ENCODE peak calls at places on chromosome 17, in four cellular contexts. One of them, this sample, is unnamed.

GRCh38 chr17:36632916-36633846 is 31.8 kb downstream of the MRM1 start:
- DNase-seq in cardiac muscle cell: no peak
- DNase-seq in CD8-positive, alpha-beta T cell: no peak
- DNase-seq in thoracic aorta: no peak
- DNase-seq in this sample: no peak

GRCh38 chr17:46940692-46941404 is 17.9 kb downstream of the GOSR2 start:
- DNase-seq in CD8-positive, alpha-beta T cell: peak; percentile 67
- DNase-seq in thoracic aorta: no peak
- DNase-seq in cardiac muscle cell: peak; percentile 90
- DNase-seq in this sample: peak; percentile 78

GRCh38 chr17:72467841-72468653 is 347.2 kb downstream of the SOX9 start:
- DNase-seq in cardiac muscle cell: no peak
- DNase-seq in CD8-positive, alpha-beta T cell: no peak
- DNase-seq in thoracic aorta: no peak
- DNase-seq in this sample: no peak

GRCh38 chr17:69592692-69593350 is 178.3 kb downstream of the MAP2K6 start:
- DNase-seq in CD8-positive, alpha-beta T cell: no peak
- DNase-seq in thoracic aorta: no peak
- DNase-seq in cardiac muscle cell: no peak
- DNase-seq in this sample: no peak

GRCh38 chr17:57442914-57443571 is 186.7 kb downstream of the MSI2 start:
- DNase-seq in cardiac muscle cell: peak; percentile 55
- DNase-seq in thoracic aorta: peak; percentile 28
- DNase-seq in CD8-positive, alpha-beta T cell: peak; percentile 54
- DNase-seq in this sample: peak; percentile 52

GRCh38 chr17:29107933-29108805 is 65.2 kb downstream of the PIPOX start:
- DNase-seq in cardiac muscle cell: no peak
- DNase-seq in CD8-positive, alpha-beta T cell: no peak
- DNase-seq in thoracic aorta: no peak
- DNase-seq in this sample: peak; percentile 69

GRCh38 chr17:50199651-50200446 is 1.6 kb downstream of the COL1A1 start:
- DNase-seq in thoracic aorta: peak; percentile 85
- DNase-seq in cardiac muscle cell: peak; percentile 93
- DNase-seq in CD8-positive, alpha-beta T cell: peak; percentile 50
- DNase-seq in this sample: peak; percentile 87

GRCh38 chr17:79074650-79075432 is at the start of gene ENGASE:
- DNase-seq in thoracic aorta: peak; percentile 75
- DNase-seq in cardiac muscle cell: peak; percentile 98
- DNase-seq in CD8-positive, alpha-beta T cell: peak; percentile 89
- DNase-seq in this sample: peak; percentile 93

GRCh38 chr17:43703630-43704029 is 41.9 kb upstream of the MEOX1 start:
- DNase-seq in thoracic aorta: no peak
- DNase-seq in cardiac muscle cell: no peak
- DNase-seq in CD8-positive, alpha-beta T cell: no peak
- DNase-seq in this sample: no peak

GRCh38 chr17:36721560-36722120 is 120.3 kb downstream of the MRM1 start:
- DNase-seq in thoracic aorta: no peak
- DNase-seq in cardiac muscle cell: no peak
- DNase-seq in CD8-positive, alpha-beta T cell: peak; percentile 15
- DNase-seq in this sample: no peak

GRCh38 chr17:27155866-27156265 is 138.0 kb upstream of the WSB1 start:
- DNase-seq in cardiac muscle cell: no peak
- DNase-seq in thoracic aorta: no peak
- DNase-seq in CD8-positive, alpha-beta T cell: no peak
- DNase-seq in this sample: no peak

GRCh38 chr17:58969612-58970011 is 137.1 kb downstream of the TRIM37 start:
- DNase-seq in CD8-positive, alpha-beta T cell: no peak
- DNase-seq in cardiac muscle cell: no peak
- DNase-seq in thoracic aorta: no peak
- DNase-seq in this sample: no peak

GRCh38 chr17:247767-248166 is 66.3 kb upstream of the DOC2B start:
- DNase-seq in cardiac muscle cell: no peak
- DNase-seq in thoracic aorta: no peak
- DNase-seq in CD8-positive, alpha-beta T cell: no peak
- DNase-seq in this sample: no peak

GRCh38 chr17:43398724-43399595 is at the start of gene ARL4D:
- DNase-seq in CD8-positive, alpha-beta T cell: peak; percentile 85
- DNase-seq in thoracic aorta: peak; percentile 65
- DNase-seq in cardiac muscle cell: peak; percentile 92
- DNase-seq in this sample: peak; percentile 92

GRCh38 chr17:31740611-31741082 is 118.4 kb downstream of the COPRS start:
- DNase-seq in CD8-positive, alpha-beta T cell: no peak
- DNase-seq in cardiac muscle cell: no peak
- DNase-seq in thoracic aorta: no peak
- DNase-seq in this sample: no peak

GRCh38 chr17:58667934-58668597 is 23.8 kb downstream of the TEX14 start:
- DNase-seq in CD8-positive, alpha-beta T cell: no peak
- DNase-seq in cardiac muscle cell: no peak
- DNase-seq in thoracic aorta: no peak
- DNase-seq in this sample: no peak

GRCh38 chr17:9792181-9792840 is 919 bp upstream of the DHRS7C start:
- DNase-seq in cardiac muscle cell: no peak
- DNase-seq in CD8-positive, alpha-beta T cell: no peak
- DNase-seq in thoracic aorta: no peak
- DNase-seq in this sample: no peak

GRCh38 chr17:8153550-8153956 is 1.3 kb upstream of the PER1 start:
- DNase-seq in cardiac muscle cell: no peak
- DNase-seq in thoracic aorta: peak; percentile 73
- DNase-seq in CD8-positive, alpha-beta T cell: no peak
- DNase-seq in this sample: peak; percentile 87

GRCh38 chr17:6461246-6461645 is 17.0 kb downstream of the PIMREG start:
- DNase-seq in cardiac muscle cell: no peak
- DNase-seq in thoracic aorta: no peak
- DNase-seq in CD8-positive, alpha-beta T cell: no peak
- DNase-seq in this sample: no peak

GRCh38 chr17:39177256-39177655 is 11.3 kb upstream of the ARL5C start:
- DNase-seq in CD8-positive, alpha-beta T cell: no peak
- DNase-seq in thoracic aorta: no peak
- DNase-seq in cardiac muscle cell: peak; percentile 34
- DNase-seq in this sample: no peak

GRCh38 chr17:81097134-81097942 is 62.4 kb downstream of the BAIAP2 start:
- DNase-seq in cardiac muscle cell: peak; percentile 83
- DNase-seq in CD8-positive, alpha-beta T cell: peak; percentile 60
- DNase-seq in thoracic aorta: peak; percentile 39
- DNase-seq in this sample: peak; percentile 70
- H3K4me1 ChIP-seq in cardiac muscle cell: peaks cover 41% of the 10 kb centered on the region
- H3K4me1 ChIP-seq in CD8-positive, alpha-beta T cell: peaks cover 50% of the 10 kb centered on the region
- H3K4me1 ChIP-seq in thoracic aorta: peaks cover 13% of the 10 kb centered on the region
- H3K4me1 ChIP-seq in this sample: peaks cover 18% of the 10 kb centered on the region

DNA sequence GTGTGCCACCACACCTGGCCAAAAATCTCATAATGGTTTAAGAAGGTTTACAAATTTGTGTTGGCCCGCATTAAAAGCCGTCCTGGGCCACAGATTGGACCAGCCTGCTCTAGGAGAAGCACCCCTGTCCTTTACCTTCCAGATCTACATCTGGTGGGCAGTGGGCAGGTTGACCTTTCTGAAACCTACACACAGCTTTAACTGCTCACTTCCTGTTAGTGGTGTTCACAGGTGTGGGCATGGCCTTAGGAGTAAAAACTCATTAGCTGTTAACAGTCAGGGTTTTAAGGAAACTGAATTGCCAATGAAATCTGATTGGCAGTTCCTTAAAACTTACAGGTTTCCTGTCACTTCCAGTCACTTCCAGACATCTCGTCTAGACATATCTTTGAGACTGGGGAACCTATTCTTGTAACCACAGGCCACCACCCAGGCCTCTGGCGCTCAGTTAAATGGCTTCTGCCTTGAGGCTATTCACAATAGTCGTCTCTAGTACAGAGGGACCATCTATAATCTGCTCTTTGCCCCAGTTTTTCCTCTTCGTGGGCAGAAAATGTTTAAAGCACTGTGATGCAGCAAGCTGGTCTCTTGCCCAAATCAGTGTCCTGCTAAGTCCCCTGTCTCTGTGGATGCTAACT is 29.3 kb downstream of the GNGT2 start:
- DNase-seq in cardiac muscle cell: no peak
- DNase-seq in CD8-positive, alpha-beta T cell: no peak
- DNase-seq in thoracic aorta: no peak
- DNase-seq in this sample: no peak
- H3K9me3 ChIP-seq in cardiac muscle cell: peaks cover 3% of the 10 kb centered on the region
- H3K9me3 ChIP-seq in CD8-positive, alpha-beta T cell: peaks cover 9% of the 10 kb centered on the region
- H3K9me3 ChIP-seq in thoracic aorta: peaks cover 7% of the 10 kb centered on the region
- H3K9me3 ChIP-seq in this sample: peaks cover 15% of the 10 kb centered on the region

GRCh38 chr17:14196337-14196997 is 40.2 kb downstream of the CDRT15 start:
- DNase-seq in thoracic aorta: no peak
- DNase-seq in cardiac muscle cell: no peak
- DNase-seq in CD8-positive, alpha-beta T cell: no peak
- DNase-seq in this sample: no peak

GRCh38 chr17:14198575-14198974 is 38.1 kb downstream of the CDRT15 start:
- DNase-seq in CD8-positive, alpha-beta T cell: no peak
- DNase-seq in thoracic aorta: no peak
- DNase-seq in cardiac muscle cell: no peak
- DNase-seq in this sample: no peak

GRCh38 chr17:14198013-14198412 is 38.6 kb downstream of the CDRT15 start:
- DNase-seq in cardiac muscle cell: peak; percentile 93
- DNase-seq in CD8-positive, alpha-beta T cell: no peak
- DNase-seq in thoracic aorta: no peak
- DNase-seq in this sample: peak; percentile 46

GRCh38 chr17:14200354-14200753 is 36.3 kb downstream of the CDRT15 start:
- DNase-seq in CD8-positive, alpha-beta T cell: no peak
- DNase-seq in cardiac muscle cell: no peak
- DNase-seq in thoracic aorta: no peak
- DNase-seq in this sample: no peak

DNA sequence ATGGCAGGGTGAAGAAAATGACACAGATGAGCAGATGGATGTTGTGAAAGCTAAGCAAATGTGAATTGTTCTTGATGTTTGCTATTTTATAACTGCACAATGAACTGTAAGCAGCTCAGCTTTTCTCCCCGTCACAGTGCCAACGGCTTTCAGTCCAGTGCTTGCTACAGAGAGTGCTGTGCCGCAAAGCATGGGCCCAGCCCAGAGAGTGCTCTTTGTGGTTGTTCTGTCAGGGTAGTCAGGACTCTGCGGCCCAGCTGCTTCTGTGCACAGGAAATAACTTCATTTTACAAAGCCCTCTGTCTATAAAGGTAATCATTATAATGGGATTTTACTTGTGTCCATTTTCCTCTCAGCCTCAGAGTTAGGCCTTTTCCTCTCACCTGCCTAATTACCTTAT is 39.1 kb downstream of the CDRT15 start:
- DNase-seq in cardiac muscle cell: no peak
- DNase-seq in CD8-positive, alpha-beta T cell: peak; percentile 65
- DNase-seq in thoracic aorta: no peak
- DNase-seq in this sample: no peak
- H3K4me1 ChIP-seq in cardiac muscle cell: peaks cover 41% of the 10 kb centered on the region
- H3K4me1 ChIP-seq in CD8-positive, alpha-beta T cell: peaks cover 94% of the 10 kb centered on the region
- H3K4me1 ChIP-seq in thoracic aorta: no peaks in the 10 kb centered on the region
- H3K4me1 ChIP-seq in this sample: peaks cover 15% of the 10 kb centered on the region

GRCh38 chr17:83179811-83180210 is 100.4 kb downstream of the METRNL start:
- DNase-seq in thoracic aorta: no peak
- DNase-seq in cardiac muscle cell: no peak
- DNase-seq in CD8-positive, alpha-beta T cell: no peak
- DNase-seq in this sample: no peak
- H3K9me3 ChIP-seq in thoracic aorta: no peaks in the 10 kb centered on the region
- H3K9me3 ChIP-seq in cardiac muscle cell: no peaks in the 10 kb centered on the region
- H3K9me3 ChIP-seq in CD8-positive, alpha-beta T cell: no peaks in the 10 kb centered on the region
- H3K9me3 ChIP-seq in this sample: no peaks in the 10 kb centered on the region

GRCh38 chr17:82435601-82436583 is 14.7 kb downstream of the CYBC1 start:
- DNase-seq in CD8-positive, alpha-beta T cell: no peak
- DNase-seq in cardiac muscle cell: no peak
- DNase-seq in thoracic aorta: no peak
- DNase-seq in this sample: no peak

GRCh38 chr17:82439194-82439828 is 11.2 kb downstream of the CYBC1 start:
- DNase-seq in cardiac muscle cell: no peak
- DNase-seq in thoracic aorta: no peak
- DNase-seq in CD8-positive, alpha-beta T cell: no peak
- DNase-seq in this sample: no peak

GRCh38 chr17:82436601-82437324 is 13.8 kb downstream of the CYBC1 start:
- DNase-seq in thoracic aorta: no peak
- DNase-seq in cardiac muscle cell: no peak
- DNase-seq in CD8-positive, alpha-beta T cell: no peak
- DNase-seq in this sample: no peak

GRCh38 chr17:82438401-82439193 is 12.0 kb downstream of the CYBC1 start:
- DNase-seq in CD8-positive, alpha-beta T cell: no peak
- DNase-seq in cardiac muscle cell: no peak
- DNase-seq in thoracic aorta: no peak
- DNase-seq in this sample: peak; percentile 17

GRCh38 chr17:82437325-82437668 is 13.3 kb downstream of the CYBC1 start:
- DNase-seq in cardiac muscle cell: no peak
- DNase-seq in CD8-positive, alpha-beta T cell: no peak
- DNase-seq in thoracic aorta: no peak
- DNase-seq in this sample: no peak
- H3K4me1 ChIP-seq in cardiac muscle cell: no peaks in the 10 kb centered on the region
- H3K4me1 ChIP-seq in CD8-positive, alpha-beta T cell: peaks cover 15% of the 10 kb centered on the region
- H3K4me1 ChIP-seq in thoracic aorta: no peaks in the 10 kb centered on the region
- H3K4me1 ChIP-seq in this sample: no peaks in the 10 kb centered on the region

GRCh38 chr17:16552637-16553045 is 16.4 kb downstream of the ZNF287 start:
- DNase-seq in thoracic aorta: no peak
- DNase-seq in cardiac muscle cell: no peak
- DNase-seq in CD8-positive, alpha-beta T cell: no peak
- DNase-seq in this sample: no peak
- H3K9me3 ChIP-seq in thoracic aorta: peaks cover 93% of the 10 kb centered on the region
- H3K9me3 ChIP-seq in cardiac muscle cell: peaks cover 3% of the 10 kb centered on the region
- H3K9me3 ChIP-seq in CD8-positive, alpha-beta T cell: peaks cover 50% of the 10 kb centered on the region
- H3K9me3 ChIP-seq in this sample: peaks cover 79% of the 10 kb centered on the region

GRCh38 chr17:80286638-80286960 is 25.9 kb downstream of the RNF213 start:
- DNase-seq in thoracic aorta: no peak
- DNase-seq in cardiac muscle cell: no peak
- DNase-seq in CD8-positive, alpha-beta T cell: no peak
- DNase-seq in this sample: no peak
- H3K4me1 ChIP-seq in thoracic aorta: no peaks in the 10 kb centered on the region
- H3K4me1 ChIP-seq in cardiac muscle cell: no peaks in the 10 kb centered on the region
- H3K4me1 ChIP-seq in CD8-positive, alpha-beta T cell: no peaks in the 10 kb centered on the region
- H3K4me1 ChIP-seq in this sample: no peaks in the 10 kb centered on the region

GRCh38 chr17:54269886-54270285 is 447.2 kb downstream of the KIF2B start:
- DNase-seq in thoracic aorta: no peak
- DNase-seq in CD8-positive, alpha-beta T cell: no peak
- DNase-seq in cardiac muscle cell: no peak
- DNase-seq in this sample: no peak
- H3K9me3 ChIP-seq in thoracic aorta: no peaks in the 10 kb centered on the region
- H3K9me3 ChIP-seq in CD8-positive, alpha-beta T cell: no peaks in the 10 kb centered on the region
- H3K9me3 ChIP-seq in cardiac muscle cell: no peaks in the 10 kb centered on the region
- H3K9me3 ChIP-seq in this sample: peaks cover 14% of the 10 kb centered on the region

This sample was measured in heart right ventricle.